ENCODE peak calls at places on chromosome 7, in ten cellular contexts. M is brain microvascular endothelial cell; O is heart left ventricle; F is gastrocnemius medialis; A is A549; Z is CD8-positive, alpha-beta memory T cell; V is thoracic aorta; J is psoas muscle; T is OCI-LY7; H is WERI-Rb-1. E is an unnamed sample.

GRCh38 chr7:114939484-114940097 is 17.7 kb downstream of the MDFIC start:
- DNase-seq in M (no peak), O (no peak), F (no peak), A (no peak), Z (peak), V (no peak), J (no peak), T (peak), H (no peak), E (no peak)

GRCh38 chr7:155424301-155425010 is 33.5 kb upstream of the EN2 start:
- DNase-seq in M (no peak), O (no peak), F (no peak), A (no peak), Z (no peak), V (no peak), J (no peak), T (no peak), H (no peak), E (no peak)

GRCh38 chr7:79182283-79182682 is 271.2 kb downstream of the MAGI2 start:
- DNase-seq in M (peak), O (no peak), F (no peak), A (no peak), Z (no peak), V (no peak), J (no peak), T (no peak), H (no peak), E (no peak)

GRCh38 chr7:6256709-6257535 is 15.5 kb downstream of the CYTH3 start:
- DNase-seq in M (peak), O (peak), F (peak), A (no peak), Z (no peak), V (no peak), J (peak), T (no peak), H (no peak), E (peak)

GRCh38 chr7:154186811-154187210 is 134.6 kb downstream of the DPP6 start:
- DNase-seq in M (no peak), O (no peak), F (no peak), A (no peak), Z (no peak), V (no peak), J (no peak), T (no peak), H (no peak), E (no peak)

GRCh38 chr7:129783097-129783919 is 169.5 kb downstream of the UBE2H start:
- DNase-seq in M (no peak), O (no peak), F (no peak), A (no peak), Z (no peak), V (no peak), J (no peak), T (no peak), H (no peak), E (no peak)

GRCh38 chr7:127628445-127628844 is 10.5 kb upstream of the PAX4 start:
- DNase-seq in M (no peak), O (no peak), F (no peak), A (no peak), Z (no peak), V (no peak), J (no peak), T (no peak), H (no peak), E (no peak)

GRCh38 chr7:74283858-74284447 is 5.3 kb upstream of the CLIP2 start:
- DNase-seq in M (no peak), O (no peak), F (no peak), A (no peak), Z (no peak), V (no peak), J (no peak), T (no peak), H (no peak), E (no peak)

GRCh38 chr7:44294325-44295069 is 30.9 kb downstream of the CAMK2B start:
- DNase-seq in M (no peak), O (peak), F (no peak), A (no peak), Z (no peak), V (no peak), J (no peak), T (no peak), H (no peak), E (no peak)

GRCh38 chr7:104862719-104863118 is 151.3 kb upstream of the KMT2E start:
- DNase-seq in M (peak), O (no peak), F (no peak), A (peak), Z (no peak), V (no peak), J (no peak), T (peak), H (peak), E (no peak)

GRCh38 chr7:121697731-121698396 is 175.1 kb upstream of the PTPRZ1 start:
- DNase-seq in M (no peak), O (no peak), F (no peak), A (no peak), Z (no peak), V (no peak), J (no peak), T (no peak), H (no peak), E (no peak)

GRCh38 chr7:2072042-2072441 is 160.7 kb downstream of the MAD1L1 start:
- DNase-seq in M (no peak), O (no peak), F (no peak), A (no peak), Z (no peak), V (no peak), J (no peak), T (peak), H (no peak), E (no peak)

GRCh38 chr7:102872460-102872859 is 40.3 kb upstream of the LRRC17 start:
- DNase-seq in M (peak), O (no peak), F (no peak), A (peak), Z (no peak), V (no peak), J (no peak), T (no peak), H (no peak), E (no peak)

GRCh38 chr7:121313793-121314676 is 14.8 kb upstream of the WNT16 start:
- DNase-seq in M (no peak), O (no peak), F (no peak), A (no peak), Z (no peak), V (no peak), J (no peak), T (peak), H (no peak), E (no peak)

GRCh38 chr7:113113912-113114311 is 4.4 kb downstream of the SMIM30 start:
- DNase-seq in M (no peak), O (no peak), F (no peak), A (peak), Z (no peak), V (no peak), J (no peak), T (peak), H (peak), E (no peak)

GRCh38 chr7:108486291-108486966 is 30.2 kb upstream of the NRCAM start:
- DNase-seq in M (peak), O (no peak), F (no peak), A (no peak), Z (no peak), V (no peak), J (no peak), T (no peak), H (no peak), E (no peak)

GRCh38 chr7:150003304-150003810 is 129.6 kb downstream of the ATP6V0E2 start:
- DNase-seq in M (no peak), O (no peak), F (no peak), A (no peak), Z (no peak), V (no peak), J (no peak), T (no peak), H (no peak), E (no peak)

GRCh38 chr7:140247564-140247963 is 70.8 kb upstream of the KDM7A start:
- DNase-seq in M (no peak), O (peak), F (no peak), A (no peak), Z (no peak), V (no peak), J (no peak), T (no peak), H (no peak), E (no peak)

GRCh38 chr7:14420768-14421167 is 431.3 kb upstream of the ETV1 start:
- DNase-seq in M (no peak), O (no peak), F (no peak), A (no peak), Z (no peak), V (no peak), J (no peak), T (no peak), H (no peak), E (no peak)

GRCh38 chr7:81231203-81231922 is 312.5 kb upstream of the SEMA3C start:
- DNase-seq in M (no peak), O (no peak), F (no peak), A (no peak), Z (no peak), V (no peak), J (no peak), T (no peak), H (no peak), E (no peak)

GRCh38 chr7:1493571-1493970 is 10.6 kb downstream of the INTS1 start:
- DNase-seq in M (no peak), O (no peak), F (no peak), A (no peak), Z (no peak), V (no peak), J (no peak), T (no peak), H (no peak), E (no peak)

GRCh38 chr7:159103382-159104187 is 41.1 kb downstream of the VIPR2 start:
- DNase-seq in M (no peak), O (peak), F (no peak), A (no peak), Z (no peak), V (no peak), J (peak), T (no peak), H (no peak), E (no peak)

GRCh38 chr7:10412426-10413019 is 561.1 kb upstream of the PHF14 start:
- DNase-seq in M (peak), O (no peak), F (no peak), A (peak), Z (no peak), V (no peak), J (no peak), T (peak), H (peak), E (no peak)

GRCh38 chr7:13024323-13024722 is 336.9 kb downstream of the ARL4A start:
- DNase-seq in M (no peak), O (no peak), F (no peak), A (no peak), Z (no peak), V (no peak), J (no peak), T (no peak), H (no peak), E (no peak)

DNA sequence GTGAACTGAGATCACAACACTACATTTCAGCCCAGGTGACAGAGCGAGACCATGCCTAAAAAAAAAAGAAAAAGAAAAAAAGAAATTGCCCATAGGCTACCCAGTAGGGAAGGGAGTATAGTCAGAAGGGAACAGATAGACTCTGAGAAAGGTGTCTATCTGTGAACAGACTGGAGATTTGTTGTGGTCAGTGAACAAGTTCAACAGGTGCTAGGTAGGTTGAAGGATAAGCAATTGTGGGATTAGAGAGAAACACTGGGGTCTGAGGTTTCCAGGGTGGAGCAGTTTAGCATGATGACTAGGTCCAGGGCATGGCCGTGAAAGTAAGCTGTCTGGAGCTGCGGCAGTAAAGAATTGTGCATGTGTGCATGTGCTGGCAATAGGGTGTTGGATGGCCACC is 6.9 kb downstream of the LRGUK start:
- DNase-seq in M (no peak), O (no peak), F (no peak), A (no peak), Z (no peak), V (no peak), J (no peak), T (no peak), H (no peak), E (no peak)
- H3K27ac ChIP-seq in M (no peak), O (no peak), F (no peak), A (no peak), Z (no peak), V (no peak), J (no peak), T (no peak), H (no peak), E (no peak)

DNA sequence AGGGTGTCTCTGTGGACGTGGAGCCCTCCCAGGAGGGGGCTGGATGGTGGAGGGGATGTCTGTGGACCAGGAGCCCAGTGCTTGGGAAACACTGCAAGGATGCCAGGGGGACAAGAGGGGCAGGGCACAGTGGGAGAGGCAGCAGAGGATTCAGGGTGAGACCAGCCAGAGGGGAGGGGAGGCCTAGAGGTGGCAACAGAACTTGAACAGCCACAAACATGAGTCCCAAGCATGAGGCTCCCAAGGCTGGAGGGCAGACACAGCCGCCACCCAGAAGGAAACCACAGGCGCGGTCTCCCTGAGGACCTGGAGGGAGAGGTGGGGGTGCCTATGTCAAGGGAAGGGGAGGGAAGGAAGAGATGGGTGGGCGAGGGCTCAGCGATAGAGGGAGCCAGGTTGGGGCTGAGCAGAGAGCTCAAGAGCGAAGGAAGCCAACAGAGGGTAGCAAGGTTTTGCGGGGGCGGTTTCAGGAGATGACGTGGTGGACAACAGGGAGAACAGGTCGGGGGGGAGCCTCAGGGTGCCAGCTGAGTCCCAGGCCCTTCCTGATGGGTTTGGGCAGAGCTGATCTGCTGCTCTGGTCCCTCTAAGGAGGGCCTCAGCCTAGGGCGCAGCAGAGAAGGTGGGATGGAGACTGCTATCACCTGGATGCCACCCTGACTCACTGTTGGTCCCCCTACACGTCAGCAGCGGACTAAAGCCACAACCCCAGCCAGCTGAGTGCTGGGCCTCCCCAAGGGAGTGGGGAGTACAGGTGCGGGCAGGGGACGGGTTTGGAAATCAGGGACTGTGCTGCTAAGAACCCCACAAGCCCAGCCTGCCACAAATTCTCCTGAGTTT is 6.7 kb upstream of the PILRA start:
- DNase-seq in M (no peak), O (no peak), F (no peak), A (no peak), Z (no peak), V (no peak), J (no peak), T (no peak), H (no peak), E (no peak)
- H3K27ac ChIP-seq in M (no peak), O (no peak), F (no peak), A (no peak), Z (no peak), V (no peak), J (no peak), T (peak), H (no peak), E (peak)

GRCh38 chr7:18503068-18503859 is 7.7 kb downstream of the HDAC9 start:
- DNase-seq in M (no peak), O (no peak), F (no peak), A (no peak), Z (no peak), V (no peak), J (no peak), T (no peak), H (no peak), E (no peak)

GRCh38 chr7:18509491-18509890 is 13.9 kb downstream of the HDAC9 start:
- DNase-seq in M (no peak), O (no peak), F (no peak), A (no peak), Z (no peak), V (no peak), J (no peak), T (no peak), H (no peak), E (no peak)

GRCh38 chr7:18504965-18505364 is 9.4 kb downstream of the HDAC9 start:
- DNase-seq in M (no peak), O (no peak), F (no peak), A (no peak), Z (no peak), V (no peak), J (no peak), T (no peak), H (peak), E (no peak)

GRCh38 chr7:18508441-18509427 is 13.2 kb downstream of the HDAC9 start:
- DNase-seq in M (peak), O (no peak), F (peak), A (peak), Z (no peak), V (no peak), J (no peak), T (no peak), H (no peak), E (no peak)

GRCh38 chr7:18505870-18506460 is 10.4 kb downstream of the HDAC9 start:
- DNase-seq in M (peak), O (no peak), F (peak), A (no peak), Z (no peak), V (no peak), J (no peak), T (peak), H (no peak), E (no peak)
- H3K27ac ChIP-seq in M (peak), O (peak), F (peak), A (no peak), Z (no peak), V (peak), J (peak), T (peak), H (no peak), E (no peak)

DNA sequence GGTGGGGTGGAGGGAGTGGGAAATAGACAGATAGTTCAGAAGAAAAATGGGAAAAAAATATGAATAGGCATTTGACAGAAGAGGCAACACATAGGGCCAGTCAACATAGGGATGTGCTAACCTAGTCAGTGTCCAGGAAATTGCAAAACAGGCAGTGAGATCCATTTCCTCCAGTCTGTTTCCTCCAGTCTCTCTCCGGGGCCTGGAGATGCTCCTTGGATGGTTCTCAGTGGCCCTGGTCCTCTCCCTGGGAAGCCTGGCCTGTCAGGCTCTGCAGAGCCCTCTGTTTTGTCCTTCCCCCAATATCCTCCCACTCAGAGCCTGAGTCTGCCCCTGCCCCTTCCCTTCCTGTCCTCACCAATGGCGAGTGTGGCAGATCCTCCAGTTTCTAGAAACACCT is 52.6 kb downstream of the SYPL1 start:
- DNase-seq in M (no peak), O (no peak), F (no peak), A (no peak), Z (no peak), V (no peak), J (no peak), T (no peak), H (no peak), E (no peak)
- H3K27ac ChIP-seq in M (no peak), O (no peak), F (no peak), A (no peak), Z (no peak), V (no peak), J (no peak), T (peak), H (no peak), E (no peak)

GRCh38 chr7:146414872-146415271 is 298.3 kb downstream of the CNTNAP2 start:
- DNase-seq in M (no peak), O (no peak), F (no peak), A (no peak), Z (no peak), V (no peak), J (no peak), T (no peak), H (no peak), E (no peak)
- H3K27ac ChIP-seq in M (no peak), O (no peak), F (no peak), A (no peak), Z (no peak), V (no peak), J (no peak), T (no peak), H (no peak), E (no peak)